ENCODE peak calls at places on chromosomes 12 and 14, in nine cellular contexts. F, B, U, X, M, D, R, H and V are unnamed samples.

GRCh38 chr12:115687094-115687493 is 590.4 kb downstream of the MED13L start:
- DNase-seq in H (no peak), U (no peak), R (no peak), D (no peak), M (no peak), X (no peak), B (no peak), F (no peak), V (no peak)

GRCh38 chr12:2829275-2829674 is 5.6 kb downstream of the NRIP2 start:
- DNase-seq in B (no peak), M (no peak), R (no peak), X (no peak), U (no peak), F (no peak), H (no peak), D (no peak), V (no peak)

GRCh38 chr12:72966684-72967083 is 694.5 kb downstream of the TRHDE start:
- DNase-seq in X (no peak), B (no peak), D (no peak), F (no peak), H (no peak), U (no peak), R (no peak), M (no peak), V (no peak)

GRCh38 chr14:70468731-70469130 is 16.8 kb downstream of the ADAM21 start:
- DNase-seq in F (no peak), H (no peak), X (no peak), B (no peak), M (no peak), U (no peak), R (no peak), D (no peak), V (no peak)

GRCh38 chr12:44015333-44015941 is 179.6 kb downstream of the TMEM117 start:
- DNase-seq in F (no peak), U (no peak), M (no peak), H (peak), X (no peak), B (no peak), R (peak), D (no peak), V (peak)

GRCh38 chr12:55736780-55737580 is 5.9 kb upstream of the GDF11 start:
- DNase-seq in M (no peak), R (no peak), H (peak), F (peak), B (peak), U (peak), D (peak), X (no peak), V (peak)

GRCh38 chr14:68363841-68364711 is 428.8 kb downstream of the ZFP36L1 start:
- DNase-seq in H (no peak), B (peak), D (no peak), U (no peak), R (no peak), F (peak), M (no peak), X (no peak), V (no peak)

GRCh38 chr12:13024151-13024946 is 19.8 kb upstream of the FAM234B start:
- DNase-seq in M (no peak), H (peak), B (no peak), F (peak), D (no peak), X (no peak), R (no peak), U (no peak), V (peak)

GRCh38 chr14:96363751-96364336 is 518 bp downstream of the GSKIP start:
- DNase-seq in D (no peak), U (peak), R (no peak), F (peak), X (no peak), B (peak), M (peak), H (peak), V (peak)

GRCh38 chr12:7075931-7076330 is 15.4 kb downstream of the C1S start:
- DNase-seq in M (no peak), H (peak), R (peak), F (no peak), B (no peak), U (no peak), X (no peak), D (no peak), V (no peak)

GRCh38 chr14:21724115-21724973 is 50.7 kb upstream of the OR4E1 start:
- DNase-seq in B (no peak), R (no peak), D (no peak), H (no peak), U (no peak), X (no peak), F (no peak), M (no peak), V (no peak)

GRCh38 chr12:7935464-7935772 is 569 bp downstream of the SLC2A3 start:
- DNase-seq in X (no peak), U (no peak), H (no peak), M (no peak), D (no peak), B (no peak), R (no peak), F (peak), V (no peak)